ENCODE peak calls at places on chromosomes 12 and 14, in four cellular contexts. V is AG10803; K is stimulated activated CD4-positive, alpha-beta T cell treated with anti-CD3 and anti-CD28 coated beads, Interleukin-1b, Interleukin-23, amount 100 ng/mL, for 24 hours; M is nephron progenitor cell. Z is an unnamed sample.

GRCh38 chr12:124679047-124679446 is 111.6 kb upstream of the NCOR2 start:
- DNase-seq in V (no peak), K (no peak), M (no peak), Z (no peak)

GRCh38 chr14:32764131-32764530 is 174.5 kb upstream of the NPAS3 start:
- DNase-seq in V (no peak), K (no peak), M (no peak), Z (no peak)

GRCh38 chr14:24927809-24928208 is 122.1 kb downstream of the STXBP6 start:
- DNase-seq in V (no peak), K (no peak), M (no peak), Z (no peak)

GRCh38 chr12:2397356-2398045 is 344.7 kb downstream of the CACNA1C start:
- DNase-seq in V (no peak), K (no peak), M (no peak), Z (no peak)

GRCh38 chr12:100962086-100962712 is 167.6 kb downstream of the ANO4 start:
- DNase-seq in V (peak), K (no peak), M (no peak), Z (no peak)

GRCh38 chr12:79547044-79547734 is 143.6 kb downstream of the PAWR start:
- DNase-seq in V (peak), K (no peak), M (peak), Z (no peak)

GRCh38 chr14:94341654-94342333 is 18.7 kb upstream of the SERPINA6 start:
- DNase-seq in V (peak), K (no peak), M (no peak), Z (no peak)

GRCh38 chr14:36091096-36091495 is 85.4 kb downstream of the PTCSC3 start:
- DNase-seq in V (peak), K (no peak), M (no peak), Z (no peak)

GRCh38 chr14:38868415-38869290 is 234.4 kb downstream of the SEC23A start:
- DNase-seq in V (no peak), K (no peak), M (no peak), Z (no peak)